ENCODE peak calls at places on chromosomes 5 and 9, in ten cellular contexts. I is activated CD4-positive, alpha-beta T cell treated with anti-CD3 and anti-CD28 coated beads, Interleukin-2, amount 50 U/mL, for 4 hours; U is 8988T; B is H7; X is EL; P is GM13977; H is amniotic stem cell; G is HT-29; Y is NCI-H526 treated with DMSO at 0.1 percent for 48 hours; F is HTR-8/SVneo. J is an unnamed sample.

GRCh38 chr5:107567901-107568671 is 102.7 kb downstream of the EFNA5 start:
- DNase-seq in I (no peak), U (no peak), B (no peak), X (no peak), P (no peak), H (no peak), G (no peak), Y (no peak), F (no peak), J (no peak)

GRCh38 chr5:157855404-157855994 is 3.4 kb downstream of the CLINT1 start:
- DNase-seq in I (no peak), U (peak; percentile 26), B (peak; percentile 74), X (peak; percentile 57), P (no peak), H (peak; percentile 14), G (peak; percentile 78), Y (peak; percentile 37), F (peak; percentile 53), J (peak; percentile 67)

GRCh38 chr5:154794525-154795234 is 39.5 kb downstream of the LARP1 start:
- DNase-seq in I (no peak), U (no peak), B (no peak), X (peak; percentile 64), P (no peak), H (peak; percentile 30), G (no peak), Y (no peak), F (no peak), J (peak; percentile 41)

GRCh38 chr9:92550765-92551164 is 15.0 kb upstream of the ECM2 start:
- DNase-seq in I (no peak), U (no peak), B (no peak), X (no peak), P (no peak), H (no peak), G (no peak), Y (no peak), F (no peak), J (no peak)

GRCh38 chr5:127705120-127705892 is 2.1 kb downstream of the CCDC192 start:
- DNase-seq in I (no peak), U (no peak), B (no peak), X (peak; percentile 75), P (no peak), H (peak; percentile 72), G (peak; percentile 58), Y (no peak), F (no peak), J (peak; percentile 70)

GRCh38 chr9:12289711-12290110 is 403.5 kb upstream of the TYRP1 start:
- DNase-seq in I (no peak), U (no peak), B (no peak), X (no peak), P (no peak), H (no peak), G (no peak), Y (no peak), F (no peak), J (no peak)

GRCh38 chr5:45205403-45205961 is 396.7 kb downstream of the MRPS30 start:
- DNase-seq in I (no peak), U (no peak), B (peak; percentile 26), X (no peak), P (no peak), H (no peak), G (no peak), Y (no peak), F (no peak), J (peak; percentile 17)

GRCh38 chr9:131579789-131580211 is 34.5 kb downstream of the PRRT1B start:
- DNase-seq in I (no peak), U (no peak), B (no peak), X (no peak), P (no peak), H (no peak), G (no peak), Y (no peak), F (no peak), J (peak; percentile 26)

GRCh38 chr9:101626295-101626694 is 31.5 kb upstream of the PPP3R2 start:
- DNase-seq in I (no peak), U (no peak), B (no peak), X (no peak), P (no peak), H (no peak), G (no peak), Y (no peak), F (no peak), J (no peak)

GRCh38 chr9:91426123-91426745 is 2.6 kb upstream of the NFIL3 start:
- DNase-seq in I (no peak), U (no peak), B (peak; percentile 58), X (peak; percentile 44), P (peak; percentile 66), H (no peak), G (peak; percentile 71), Y (peak; percentile 18), F (peak; percentile 61), J (peak; percentile 41)

GRCh38 chr5:159178978-159179377 is 30.4 kb downstream of the RNF145 start:
- DNase-seq in I (no peak), U (no peak), B (no peak), X (peak; percentile 94), P (peak; percentile 13), H (peak; percentile 81), G (peak; percentile 63), Y (no peak), F (peak; percentile 46), J (peak; percentile 86)

GRCh38 chr5:140181525-140181924 is 6.5 kb downstream of the CYSTM1 start:
- DNase-seq in I (no peak), U (no peak), B (no peak), X (no peak), P (no peak), H (no peak), G (no peak), Y (no peak), F (no peak), J (no peak)

GRCh38 chr5:138033275-138033808 is 463 bp upstream of the FAM13B start:
- DNase-seq in I (no peak), U (no peak), B (no peak), X (peak; percentile 18), P (peak; percentile 27), H (no peak), G (peak; percentile 66), Y (peak; percentile 60), F (no peak), J (no peak)

GRCh38 chr5:143547342-143547741 is 143.9 kb upstream of the NR3C1 start:
- DNase-seq in I (no peak), U (no peak), B (no peak), X (no peak), P (no peak), H (no peak), G (no peak), Y (no peak), F (no peak), J (no peak)

GRCh38 chr5:173056783-173057061 is 570 bp downstream of the CREBRF start:
- DNase-seq in I (peak; percentile 83), U (no peak), B (peak; percentile 95), X (no peak), P (peak; percentile 75), H (peak; percentile 66), G (no peak), Y (peak; percentile 73), F (peak; percentile 63), J (no peak)

GRCh38 chr5:96049398-96050272 is 88.0 kb upstream of the ELL2 start:
- DNase-seq in I (no peak), U (no peak), B (no peak), X (peak; percentile 92), P (no peak), H (peak; percentile 53), G (no peak), Y (no peak), F (peak; percentile 52), J (peak; percentile 46)